ENCODE peak calls at places on chromosome 18, in six cellular contexts. U is upper lobe of right lung, M is tibial artery, V is Daoy, R is RPMI7951, S is B cell. N is an unnamed sample.

GRCh38 chr18:12703714-12704113 is 872 bp downstream of the PSMG2 start:
- DNase-seq in V (peak; percentile 2), R (peak; percentile 36), S (no peak), M (no peak), U (no peak), N (peak; percentile 53)

GRCh38 chr18:3207565-3207964 is 12.2 kb downstream of the MYOM1 start:
- DNase-seq in V (no peak), U (no peak), R (no peak), M (no peak), S (no peak), N (peak; percentile 35)

GRCh38 chr18:9671214-9671613 is 36.9 kb upstream of the RAB31 start:
- DNase-seq in V (no peak), R (no peak), M (no peak), S (no peak), U (no peak), N (no peak)

GRCh38 chr18:52701219-52701935 is 361.4 kb downstream of the DCC start:
- DNase-seq in V (no peak), S (no peak), R (no peak), U (no peak), M (no peak), N (no peak)

GRCh38 chr18:54204883-54205282 is 19.6 kb downstream of the MBD2 start:
- DNase-seq in M (no peak), U (no peak), S (no peak), R (no peak), V (no peak), N (no peak)

GRCh38 chr18:79941473-79942119 is 9.9 kb downstream of the SLC66A2 start:
- DNase-seq in R (no peak), V (no peak), U (peak; percentile 52), M (no peak), S (peak; percentile 7), N (no peak)

GRCh38 chr18:42182728-42183700 is 228.0 kb downstream of the PIK3C3 start:
- DNase-seq in R (peak; percentile 83), U (no peak), M (no peak), S (no peak), V (no peak), N (peak; percentile 40)

GRCh38 chr18:14971461-14972185 is 223.7 kb downstream of the ANKRD30B start:
- DNase-seq in S (no peak), V (peak; percentile 82), R (peak; percentile 97), U (no peak), M (no peak), N (no peak)

GRCh38 chr18:48405108-48405507 is 4.1 kb downstream of the ZBTB7C start:
- DNase-seq in V (peak; percentile 68), U (no peak), R (peak; percentile 59), S (no peak), M (no peak), N (peak; percentile 36)

GRCh38 chr18:69697069-69697468 is 250.6 kb downstream of the CD226 start:
- DNase-seq in M (no peak), V (no peak), R (no peak), U (no peak), S (no peak), N (no peak)

GRCh38 chr18:39622431-39622830 is 2056.8 kb upstream of the CELF4 start:
- DNase-seq in M (no peak), V (no peak), S (no peak), U (no peak), R (no peak), N (peak; percentile 34)

GRCh38 chr18:76667603-76668002 is 154.8 kb upstream of the ZNF236 start:
- DNase-seq in U (peak; percentile 44), S (no peak), R (no peak), M (no peak), V (no peak), N (no peak)

GRCh38 chr18:6752200-6752873 is 22.8 kb downstream of the ARHGAP28 start:
- DNase-seq in R (peak; percentile 24), M (no peak), U (no peak), S (no peak), V (peak; percentile 35), N (peak; percentile 51)

GRCh38 chr18:72738136-72738535 is 129.7 kb downstream of the NETO1 start:
- DNase-seq in U (no peak), R (no peak), V (no peak), M (no peak), S (no peak), N (no peak)

GRCh38 chr18:65343571-65343970 is 407.2 kb upstream of the CDH7 start:
- DNase-seq in M (no peak), S (no peak), U (no peak), V (no peak), R (no peak), N (no peak)

GRCh38 chr18:37588289-37588688 is 22.7 kb upstream of the CELF4 start:
- DNase-seq in M (no peak), S (no peak), R (no peak), U (no peak), V (no peak), N (no peak)

GRCh38 chr18:70494524-70494923 is 205.7 kb downstream of the SOCS6 start:
- DNase-seq in R (no peak), S (no peak), M (no peak), U (no peak), V (no peak), N (no peak)

GRCh38 chr18:60865801-60866200 is 467.4 kb upstream of the CDH20 start:
- DNase-seq in V (no peak), R (no peak), U (no peak), S (no peak), M (no peak), N (no peak)

GRCh38 chr18:34783485-34783884 is 73.4 kb downstream of the DTNA start:
- DNase-seq in R (no peak), M (no peak), U (no peak), S (no peak), V (no peak), N (peak; percentile 31)

GRCh38 chr18:61333271-61333745 is at the start of gene CDH20:
- DNase-seq in U (no peak), M (no peak), R (no peak), V (no peak), S (no peak), N (no peak)

GRCh38 chr18:39780774-39781173 is 2174.3 kb upstream of the PIK3C3 start:
- DNase-seq in M (no peak), U (no peak), V (no peak), S (no peak), R (no peak), N (no peak)

GRCh38 chr18:49656098-49656591 is 94.3 kb downstream of the LIPG start:
- DNase-seq in U (no peak), M (no peak), S (no peak), V (peak; percentile 96), R (peak; percentile 96), N (peak; percentile 76)

GRCh38 chr18:5369513-5369912 is 74.0 kb upstream of the ZBTB14 start:
- DNase-seq in R (no peak), S (no peak), U (no peak), V (no peak), M (no peak), N (no peak)

GRCh38 chr18:46096651-46097300 is 1.3 kb downstream of the ATP5F1A start:
- DNase-seq in M (no peak), U (no peak), R (no peak), S (no peak), V (peak; percentile 9), N (no peak)

GRCh38 chr18:44682871-44683221 is 2.2 kb downstream of the SETBP1 start:
- DNase-seq in M (peak; percentile 43), U (no peak), V (peak; percentile 56), S (no peak), R (no peak), N (no peak)

GRCh38 chr18:50422286-50422898 is 47.5 kb downstream of the SKA1 start:
- DNase-seq in R (no peak), S (no peak), V (no peak), M (no peak), U (no peak), N (no peak)

GRCh38 chr18:46630160-46630559 is 26.9 kb downstream of the LOXHD1 start:
- DNase-seq in R (peak; percentile 58), U (no peak), V (peak; percentile 38), M (no peak), S (no peak), N (peak; percentile 36)

GRCh38 chr18:22466608-22467390 is 49.1 kb upstream of the CTAGE1 start:
- DNase-seq in V (peak; percentile 73), R (peak; percentile 67), M (peak; percentile 47), S (no peak), U (no peak), N (peak; percentile 89)

GRCh38 chr18:2236232-2236631 is 335.1 kb downstream of the METTL4 start:
- DNase-seq in V (no peak), M (no peak), S (no peak), R (no peak), U (no peak), N (no peak)

GRCh38 chr18:74255022-74255658 is 36.6 kb downstream of the CYB5A start:
- DNase-seq in M (no peak), R (peak; percentile 24), S (no peak), U (no peak), V (no peak), N (peak; percentile 4)

GRCh38 chr18:8389391-8390340 is 219.6 kb upstream of the RAB12 start:
- DNase-seq in M (peak; percentile 63), R (peak; percentile 43), S (no peak), U (peak; percentile 82), V (peak; percentile 46), N (peak; percentile 72)

GRCh38 chr18:44912740-44913478 is 232.2 kb downstream of the SETBP1 start:
- DNase-seq in S (no peak), M (no peak), V (no peak), U (no peak), R (no peak), N (no peak)

GRCh38 chr18:28127763-28128737 is 48.9 kb downstream of the CDH2 start:
- DNase-seq in U (no peak), M (no peak), R (peak; percentile 35), V (peak; percentile 36), S (no peak), N (peak; percentile 55)

GRCh38 chr18:11689031-11689971 is at the start of gene GNAL:
- DNase-seq in U (peak; percentile 85), V (peak; percentile 63), M (peak; percentile 83), S (no peak), R (peak; percentile 78), N (peak; percentile 71)

GRCh38 chr18:63083555-63083954 is 236.0 kb downstream of the BCL2 start:
- DNase-seq in V (no peak), R (no peak), S (no peak), M (no peak), U (no peak), N (no peak)

GRCh38 chr18:62435435-62436031 is 87.3 kb upstream of the ZCCHC2 start:
- DNase-seq in M (no peak), U (no peak), R (no peak), S (no peak), V (no peak), N (no peak)